ENCODE peak calls at places on chromosome 2, in seven cellular contexts. R is spleen, H is SK-N-SH, M is GM23338, G is stomach, N is GM12878, K is HCT116. O is an unnamed sample.

GRCh38 chr2:148244593-148245292 is 223.9 kb downstream of the MBD5 start:
- DNase-seq in R (no peak), H (no peak), M (no peak), G (no peak), N (no peak), K (no peak), O (no peak)

GRCh38 chr2:47159627-47160026 is 4.5 kb upstream of the STPG4 start:
- DNase-seq in R (no peak), H (no peak), M (no peak), G (no peak), N (no peak), K (no peak), O (no peak)

GRCh38 chr2:20050712-20051517 is 513 bp downstream of the LAPTM4A start:
- DNase-seq in R (peak), H (peak), M (peak), G (peak), N (no peak), K (no peak), O (no peak)

GRCh38 chr2:49255325-49256023 is 101.2 kb upstream of the FSHR start:
- DNase-seq in R (no peak), H (peak), M (no peak), G (no peak), N (no peak), K (no peak), O (no peak)

GRCh38 chr2:154173919-154174318 is 302.2 kb downstream of the GALNT13 start:
- DNase-seq in R (no peak), H (no peak), M (no peak), G (no peak), N (no peak), K (no peak), O (no peak)

GRCh38 chr2:230068658-230069080 is at the start of gene SLC16A14:
- DNase-seq in R (no peak), H (peak), M (peak), G (no peak), N (peak), K (peak), O (no peak)

GRCh38 chr2:5150871-5151270 is 541.3 kb upstream of the SOX11 start:
- DNase-seq in R (no peak), H (no peak), M (no peak), G (no peak), N (no peak), K (no peak), O (no peak)

GRCh38 chr2:236718207-236718992 is 148.8 kb downstream of the ACKR3 start:
- DNase-seq in R (no peak), H (no peak), M (no peak), G (no peak), N (no peak), K (no peak), O (no peak)

GRCh38 chr2:105114551-105114950 is 76.7 kb downstream of the MRPS9 start:
- DNase-seq in R (no peak), H (peak), M (peak), G (no peak), N (no peak), K (peak), O (no peak)

GRCh38 chr2:141015339-141016047 is 1115.3 kb downstream of the LRP1B start:
- DNase-seq in R (no peak), H (no peak), M (peak), G (no peak), N (no peak), K (no peak), O (no peak)
- TF ChIP-seq CTCF in R (no peak), H (no peak), M (no peak), G (no peak), N (no peak), K (no peak), O (no peak)

GRCh38 chr2:215417400-215417951 is 18.4 kb downstream of the FN1 start:
- DNase-seq in R (no peak), H (no peak), M (no peak), G (no peak), N (no peak), K (no peak), O (no peak)
- TF ChIP-seq POLR2AphosphoS5 in R (no peak), H (no peak), M (no peak), G (no peak), N (no peak), K (no peak), O (peak)

GRCh38 chr2:3426615-3427014 is 47.1 kb downstream of the TRAPPC12 start:
- DNase-seq in R (no peak), H (no peak), M (no peak), G (no peak), N (no peak), K (no peak), O (no peak)

GRCh38 chr2:3421541-3421940 is 42.0 kb downstream of the TRAPPC12 start:
- DNase-seq in R (no peak), H (no peak), M (no peak), G (no peak), N (no peak), K (no peak), O (no peak)

GRCh38 chr2:3422161-3422767 is 42.8 kb downstream of the TRAPPC12 start:
- DNase-seq in R (no peak), H (no peak), M (no peak), G (no peak), N (peak), K (no peak), O (no peak)

GRCh38 chr2:3423492-3424170 is 44.1 kb downstream of the TRAPPC12 start:
- DNase-seq in R (peak), H (peak), M (peak), G (peak), N (peak), K (peak), O (no peak)

GRCh38 chr2:3424171-3424795 is 44.8 kb downstream of the TRAPPC12 start:
- DNase-seq in R (no peak), H (no peak), M (no peak), G (no peak), N (no peak), K (no peak), O (no peak)
- TF ChIP-seq CTCF in R (no peak), H (no peak), M (no peak), G (no peak), N (no peak), K (no peak), O (no peak)

GRCh38 chr2:15686643-15687042 is 95.0 kb downstream of the DDX1 start:
- DNase-seq in R (no peak), H (no peak), M (no peak), G (no peak), N (no peak), K (no peak), O (no peak)

GRCh38 chr2:15687243-15687642 is 95.6 kb downstream of the DDX1 start:
- DNase-seq in R (no peak), H (no peak), M (no peak), G (no peak), N (no peak), K (no peak), O (no peak)

GRCh38 chr2:15682354-15682753 is 90.7 kb downstream of the DDX1 start:
- DNase-seq in R (no peak), H (no peak), M (no peak), G (no peak), N (no peak), K (no peak), O (no peak)

GRCh38 chr2:15685143-15685542 is 93.5 kb downstream of the DDX1 start:
- DNase-seq in R (no peak), H (no peak), M (no peak), G (no peak), N (no peak), K (no peak), O (no peak)

GRCh38 chr2:15684161-15685042 is 92.7 kb downstream of the DDX1 start:
- DNase-seq in R (no peak), H (no peak), M (no peak), G (no peak), N (no peak), K (no peak), O (no peak)
- TF ChIP-seq POLR2AphosphoS5 in R (no peak), H (no peak), M (no peak), G (no peak), N (no peak), K (no peak), O (no peak)

DNA sequence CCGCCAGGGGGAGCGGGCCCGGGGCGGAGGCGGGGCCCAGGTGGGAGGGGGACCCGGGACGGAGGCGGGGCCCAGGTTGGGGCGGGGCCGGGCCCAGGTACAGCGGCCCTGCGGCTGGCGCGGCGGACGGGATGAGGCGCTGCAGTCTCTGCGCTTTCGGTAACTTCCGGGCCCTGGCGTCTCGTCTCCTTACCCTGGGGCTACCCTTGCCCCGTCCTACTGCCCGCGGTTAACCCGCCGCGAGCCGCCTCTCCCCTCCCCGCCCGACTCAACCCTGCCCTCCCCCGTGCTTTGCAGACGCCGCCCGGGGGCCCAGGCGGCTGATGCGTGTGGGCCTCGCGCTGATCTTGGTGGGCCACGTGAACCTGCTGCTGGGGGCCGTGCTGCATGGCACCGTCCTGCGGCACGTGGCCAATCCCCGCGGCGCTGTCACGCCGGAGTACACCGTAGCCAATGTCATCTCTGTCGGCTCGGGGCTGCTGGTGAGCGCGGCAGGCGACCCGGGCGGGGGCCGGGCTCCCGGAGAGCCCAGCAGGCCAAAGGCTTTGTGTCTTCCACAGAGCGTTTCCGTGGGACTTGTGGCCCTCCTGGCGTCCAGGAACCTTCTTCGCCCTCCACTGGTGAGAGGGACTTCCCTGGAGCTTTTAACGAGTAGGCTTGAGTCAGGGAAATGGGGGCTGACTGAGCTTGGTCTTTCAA is at the start of gene KRTCAP3:
- DNase-seq in R (peak), H (peak), M (peak), G (peak), N (no peak), K (peak), O (no peak)
- TF ChIP-seq CTCF in R (no peak), H (no peak), M (no peak), G (no peak), N (no peak), K (peak), O (no peak)

GRCh38 chr2:73740767-73741166 is 3.6 kb upstream of the TPRKB start:
- DNase-seq in R (peak), H (no peak), M (no peak), G (no peak), N (no peak), K (no peak), O (no peak)

GRCh38 chr2:73736378-73736777 is 767 bp downstream of the TPRKB start:
- DNase-seq in R (no peak), H (no peak), M (no peak), G (no peak), N (no peak), K (no peak), O (no peak)

GRCh38 chr2:73739101-73739500 is 2.0 kb upstream of the TPRKB start:
- DNase-seq in R (no peak), H (no peak), M (no peak), G (no peak), N (no peak), K (no peak), O (no peak)

DNA sequence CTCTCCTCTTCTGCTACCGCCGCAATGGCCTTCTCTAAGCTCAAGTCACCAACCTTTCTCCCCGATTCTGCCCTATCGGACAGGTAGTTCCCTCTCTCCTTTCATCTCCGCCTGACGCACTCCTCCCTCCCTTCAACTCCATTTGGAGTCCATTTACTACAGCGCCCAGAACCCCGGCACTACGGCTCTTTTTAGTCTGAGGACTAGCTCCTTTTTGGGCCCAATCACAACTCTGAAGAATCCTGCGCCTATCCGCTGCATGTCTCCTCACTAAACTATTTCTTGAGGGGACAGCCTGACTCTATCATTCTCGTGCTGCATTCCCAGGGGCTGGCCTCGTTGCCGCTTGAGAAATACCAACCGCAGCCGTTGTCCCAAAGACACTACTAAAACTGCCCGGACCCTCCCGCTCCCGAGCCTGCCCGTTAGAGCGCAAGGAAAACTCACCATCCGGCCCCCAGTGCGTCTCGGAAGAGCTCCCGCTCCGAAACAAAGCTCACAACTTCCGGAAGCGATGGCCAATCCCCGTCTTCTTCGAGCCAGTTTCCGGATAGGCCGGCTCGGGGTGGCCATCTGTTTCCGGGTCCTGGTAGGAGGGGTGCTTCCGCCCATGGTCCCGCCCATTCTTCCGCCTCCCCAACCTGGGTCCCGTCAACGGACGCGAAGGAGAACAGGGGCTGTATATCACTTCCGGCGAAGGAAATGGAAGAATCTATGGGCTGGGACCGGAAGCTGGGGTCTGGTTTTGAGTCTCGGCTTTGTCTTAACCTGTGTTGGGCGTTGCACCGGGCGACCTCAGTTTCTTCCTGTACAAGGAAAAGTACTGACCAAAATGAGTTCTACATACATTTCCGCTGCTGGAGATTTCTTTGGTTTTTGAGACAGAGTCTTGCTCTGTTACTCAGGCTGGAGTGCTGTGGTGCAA is at the start of gene TPRKB:
- DNase-seq in R (peak), H (peak), M (peak), G (peak), N (peak), K (peak), O (peak)
- TF ChIP-seq POLR2AphosphoS5 in R (peak), H (peak), M (peak), G (peak), N (peak), K (peak), O (peak)

GRCh38 chr2:168443818-168444217 is 12.3 kb upstream of the CERS6 start:
- DNase-seq in R (no peak), H (no peak), M (no peak), G (no peak), N (no peak), K (no peak), O (no peak)
- TF ChIP-seq CTCF in R (no peak), H (no peak), M (peak), G (peak), N (no peak), K (no peak), O (no peak)

GRCh38 chr2:233807215-233807865 is 29.2 kb downstream of the MROH2A start:
- DNase-seq in R (peak), H (no peak), M (no peak), G (peak), N (no peak), K (no peak), O (no peak)
- TF ChIP-seq POLR2AphosphoS5 in R (no peak), H (no peak), M (no peak), G (no peak), N (no peak), K (no peak), O (no peak)

GRCh38 chr2:135874966-135875365 is 1.3 kb downstream of the MCM6 start:
- DNase-seq in R (no peak), H (no peak), M (no peak), G (no peak), N (no peak), K (no peak), O (no peak)

GRCh38 chr2:135875491-135876065 is 665 bp downstream of the MCM6 start:
- DNase-seq in R (peak), H (peak), M (peak), G (peak), N (no peak), K (no peak), O (no peak)

GRCh38 chr2:135870571-135870970 is 5.7 kb downstream of the MCM6 start:
- DNase-seq in R (no peak), H (no peak), M (no peak), G (no peak), N (no peak), K (no peak), O (no peak)

GRCh38 chr2:135876066-135876711 is at the start of gene MCM6:
- DNase-seq in R (peak), H (peak), M (peak), G (peak), N (peak), K (peak), O (peak)
- TF ChIP-seq CTCF in R (no peak), H (no peak), M (no peak), G (peak), N (no peak), K (no peak), O (peak)

GRCh38 chr2:175181104-175181876 is at the start of gene ATP5MC3:
- DNase-seq in R (peak), H (peak), M (peak), G (peak), N (peak), K (peak), O (peak)
- TF ChIP-seq POLR2AphosphoS5 in R (peak), H (peak), M (peak), G (peak), N (peak), K (peak), O (peak)

O was measured in esophagus muscularis mucosa.